ENCODE peak calls at places on chromosomes 4 and X, in eight cellular contexts. P is amygdala; L is Ammon's horn; X is activated CD4-positive, alpha-beta T cell treated with anti-CD3 and anti-CD28 coated beads, Interleukin-2, amount 50 U/mL, for 1 hour; A is endothelial cell; N is LoVo; M is NCI-H2081; V is dermis blood vessel endothelial cell. Z is an unnamed sample.

GRCh38 chr4:42654606-42655005 is 2.3 kb downstream of the ATP8A1 start:
- DNase-seq in A (no peak), N (peak; percentile 84), P (no peak), L (no peak), M (no peak), X (no peak), V (peak; percentile 49), Z (peak; percentile 6)

GRCh38 chr4:40763228-40763716 is 13.5 kb downstream of the NSUN7 start:
- DNase-seq in L (no peak), A (no peak), X (no peak), M (no peak), N (peak; percentile 49), P (no peak), V (no peak), Z (no peak)

GRCh38 chr4:98290511-98290910 is 29.3 kb downstream of the RAP1GDS1 start:
- DNase-seq in L (no peak), A (no peak), P (no peak), N (no peak), X (no peak), M (no peak), V (no peak), Z (no peak)

GRCh38 chr4:36198861-36199260 is 45.5 kb downstream of the ARAP2 start:
- DNase-seq in M (no peak), A (no peak), L (no peak), V (no peak), N (no peak), X (no peak), P (no peak), Z (no peak)

GRCh38 chr4:28444886-28445496 is 1584.3 kb downstream of the STIM2 start:
- DNase-seq in A (no peak), V (no peak), X (no peak), L (no peak), P (no peak), M (no peak), N (no peak), Z (no peak)

GRCh38 chrX:1391707-1392375 is at the start of gene SLC25A6:
- DNase-seq in M (no peak), X (peak; percentile 99), P (no peak), L (peak; percentile 99), A (peak; percentile 99), V (peak; percentile 99), N (peak; percentile 98), Z (peak; percentile 97)

GRCh38 chr4:120096508-120097297 is 30.1 kb upstream of the MAD2L1 start:
- DNase-seq in P (no peak), L (no peak), A (no peak), N (no peak), M (no peak), X (no peak), V (no peak), Z (no peak)

GRCh38 chr4:7121861-7122653 is 54.2 kb upstream of the GRPEL1 start:
- DNase-seq in P (no peak), M (no peak), X (no peak), N (no peak), L (no peak), A (no peak), V (no peak), Z (no peak)

GRCh38 chr4:126799471-126799870 is 833.3 kb upstream of the INTU start:
- DNase-seq in L (no peak), P (no peak), X (no peak), V (no peak), A (no peak), M (no peak), N (no peak), Z (no peak)

GRCh38 chr4:147550626-147551250 is 66.5 kb upstream of the TMEM184C start:
- DNase-seq in A (no peak), X (no peak), V (peak; percentile 15), M (no peak), P (no peak), L (no peak), N (no peak), Z (no peak)

GRCh38 chr4:57051524-57051923 is 58.7 kb downstream of the IGFBP7 start:
- DNase-seq in M (no peak), L (no peak), V (no peak), N (no peak), A (no peak), P (no peak), X (no peak), Z (no peak)

GRCh38 chr4:154065368-154065767 is 276.5 kb upstream of the SFRP2 start:
- DNase-seq in V (no peak), M (no peak), A (no peak), L (no peak), X (no peak), N (no peak), P (no peak), Z (no peak)

GRCh38 chr4:101346312-101346561 is 1.1 kb downstream of the PPP3CA start:
- DNase-seq in L (peak; percentile 35), P (peak; percentile 40), N (no peak), V (no peak), A (no peak), X (peak; percentile 42), M (no peak), Z (no peak)

GRCh38 chr4:13527192-13527982 is 16.9 kb downstream of the NKX3-2 start:
- DNase-seq in X (no peak), N (no peak), M (no peak), P (no peak), V (no peak), A (no peak), L (no peak), Z (no peak)